ENCODE peak calls at places on chromosomes 13 and 19, in five cellular contexts. R is lower leg skin; S is T follicular helper cell; Z is central memory CD8-positive, alpha-beta T cell; N is omental fat pad. W is an unnamed sample.

GRCh38 chr13:23087884-23088283 is 92.9 kb upstream of the SGCG start:
- DNase-seq in S (no peak), N (no peak), R (no peak), Z (no peak), W (no peak)

GRCh38 chr13:44224433-44225149 is 149.0 kb upstream of the SERP2 start:
- DNase-seq in N (no peak), R (no peak), S (no peak), Z (no peak), W (no peak)

GRCh38 chr19:3186377-3186688 is 603 bp downstream of the NCLN start:
- DNase-seq in N (no peak), Z (no peak), R (no peak), S (no peak), W (no peak)

GRCh38 chr13:106145997-106146864 is 389.2 kb downstream of the EFNB2 start:
- DNase-seq in S (no peak), N (no peak), Z (no peak), R (no peak), W (no peak)

GRCh38 chr13:49828452-49828851 is 36.0 kb upstream of the KPNA3 start:
- DNase-seq in N (no peak), Z (no peak), S (no peak), R (no peak), W (no peak)

GRCh38 chr19:18763674-18764590 is 27.2 kb downstream of the COMP start:
- DNase-seq in R (peak; percentile 91), Z (no peak), N (no peak), S (no peak), W (no peak)

GRCh38 chr19:903266-903797 is 9.7 kb downstream of the R3HDM4 start:
- DNase-seq in R (no peak), S (no peak), N (no peak), Z (no peak), W (no peak)

GRCh38 chr19:28351761-28352160 is 861.2 kb downstream of the UQCRFS1 start:
- DNase-seq in R (no peak), Z (no peak), S (no peak), N (no peak), W (no peak)

W was measured in T-helper 22 cell.